ENCODE peak calls at places on chromosomes 5 and 9, in seven cellular contexts. X is endothelial cell, G is prostate gland, E is GM13977, S is astrocyte, V is progenitor cell of endocrine pancreas, I is PC-3. O is an unnamed sample.

GRCh38 chr5:76351577-76351976 is 51.5 kb upstream of the IQGAP2 start:
- DNase-seq in G (no peak), E (peak), S (no peak), X (no peak), I (no peak), V (no peak), O (no peak)

GRCh38 chr9:128636024-128636390 is 20.6 kb downstream of the DYNC2I2 start:
- DNase-seq in E (no peak), S (no peak), X (peak), V (no peak), I (peak), G (peak), O (no peak)

GRCh38 chr9:4547016-4547415 is 56.7 kb downstream of the SLC1A1 start:
- DNase-seq in X (no peak), G (no peak), S (peak), E (no peak), I (no peak), V (no peak), O (no peak)

GRCh38 chr5:139668064-139668880 is 20.1 kb downstream of the CXXC5 start:
- DNase-seq in I (peak), V (no peak), G (no peak), S (no peak), X (peak), E (peak), O (peak)

GRCh38 chr9:123957731-123958130 is 27.8 kb upstream of the DENND1A start:
- DNase-seq in X (no peak), I (no peak), G (no peak), S (no peak), V (no peak), E (no peak), O (no peak)

GRCh38 chr5:178120661-178121357 is 7.5 kb downstream of the N4BP3 start:
- DNase-seq in E (peak), X (no peak), S (peak), I (peak), G (peak), V (peak), O (peak)

GRCh38 chr9:131744715-131745201 is 4.9 kb upstream of the RAPGEF1 start:
- DNase-seq in X (no peak), S (no peak), E (no peak), V (no peak), G (no peak), I (no peak), O (no peak)

GRCh38 chr5:173718469-173718868 is 102.0 kb upstream of the BOD1 start:
- DNase-seq in V (no peak), X (no peak), S (no peak), I (no peak), E (no peak), G (no peak), O (no peak)

GRCh38 chr5:13276143-13276542 is 668.3 kb downstream of the DNAH5 start:
- DNase-seq in E (no peak), S (peak), I (peak), G (no peak), V (no peak), X (no peak), O (no peak)

GRCh38 chr9:131281119-131281965 is 5.0 kb upstream of the FAM78A start:
- DNase-seq in G (no peak), E (no peak), V (no peak), X (no peak), S (no peak), I (no peak), O (no peak)

GRCh38 chr9:81619353-81620008 is 69.9 kb downstream of the TLE1 start:
- DNase-seq in X (no peak), V (no peak), I (no peak), S (peak), E (no peak), G (no peak), O (no peak)

GRCh38 chr5:72366324-72366976 is 46.3 kb downstream of the PTCD2 start:
- DNase-seq in V (peak), S (peak), G (peak), X (peak), E (peak), I (peak), O (peak)

GRCh38 chr9:113708821-113709713 is 167.0 kb upstream of the ZNF618 start:
- DNase-seq in X (no peak), S (no peak), I (no peak), G (peak), V (no peak), E (no peak), O (no peak)

GRCh38 chr9:112348993-112349333 is 15.5 kb upstream of the PTBP3 start:
- DNase-seq in V (no peak), E (no peak), I (no peak), G (no peak), S (no peak), X (no peak), O (no peak)

GRCh38 chr5:91151947-91152346 is 231.2 kb downstream of the ARRDC3 start:
- DNase-seq in S (peak), V (no peak), G (peak), E (no peak), I (peak), X (no peak), O (no peak)

GRCh38 chr5:172234031-172234430 is 40.1 kb downstream of the EFCAB9 start:
- DNase-seq in E (no peak), S (no peak), I (no peak), G (no peak), V (no peak), X (no peak), O (no peak)

GRCh38 chr9:131635285-131635684 is 90.0 kb downstream of the PRRT1B start:
- DNase-seq in V (peak), G (peak), X (peak), E (peak), S (peak), I (peak), O (peak)

GRCh38 chr9:117074782-117075510 is 339.9 kb downstream of the ASTN2 start:
- DNase-seq in I (no peak), X (no peak), G (no peak), V (no peak), S (no peak), E (no peak), O (no peak)

GRCh38 chr9:124264812-124265211 is 7.1 kb downstream of the NEK6 start:
- DNase-seq in G (peak), I (no peak), V (no peak), X (no peak), S (peak), E (peak), O (no peak)

GRCh38 chr9:108316633-108317032 is 539.2 kb downstream of the ACTL7B start:
- DNase-seq in G (no peak), V (no peak), X (no peak), I (no peak), S (no peak), E (no peak), O (no peak)

GRCh38 chr9:100167176-100167575 is 68.1 kb downstream of the INVS start:
- DNase-seq in E (no peak), V (no peak), G (no peak), S (peak), I (no peak), X (no peak), O (no peak)

GRCh38 chr5:168284809-168285208 is 6.6 kb upstream of the WWC1 start:
- DNase-seq in V (no peak), I (no peak), S (no peak), X (no peak), E (no peak), G (no peak), O (no peak)

GRCh38 chr5:116455061-116455460 is 119.6 kb downstream of the SEMA6A start:
- DNase-seq in E (no peak), V (no peak), S (peak), X (no peak), G (no peak), I (no peak), O (no peak)

GRCh38 chr5:9245071-9245470 is 300.8 kb downstream of the SEMA5A start:
- DNase-seq in I (peak), X (no peak), S (peak), E (no peak), G (no peak), V (no peak), O (no peak)

GRCh38 chr9:10366171-10366779 is 246.5 kb downstream of the PTPRD start:
- DNase-seq in V (no peak), E (peak), S (peak), X (peak), I (peak), G (peak), O (no peak)

GRCh38 chr9:6106576-6107339 is 91.3 kb upstream of the RANBP6 start:
- DNase-seq in I (peak), E (peak), V (no peak), S (no peak), X (peak), G (no peak), O (no peak)

GRCh38 chr5:77923666-77924065 is 147.5 kb upstream of the TBCA start:
- DNase-seq in I (no peak), V (no peak), S (no peak), X (no peak), G (no peak), E (no peak), O (no peak)
- TF ChIP-seq CTCF in I (no peak), V (no peak), S (no peak), X (no peak), G (no peak), E (no peak), O (no peak)

DNA sequence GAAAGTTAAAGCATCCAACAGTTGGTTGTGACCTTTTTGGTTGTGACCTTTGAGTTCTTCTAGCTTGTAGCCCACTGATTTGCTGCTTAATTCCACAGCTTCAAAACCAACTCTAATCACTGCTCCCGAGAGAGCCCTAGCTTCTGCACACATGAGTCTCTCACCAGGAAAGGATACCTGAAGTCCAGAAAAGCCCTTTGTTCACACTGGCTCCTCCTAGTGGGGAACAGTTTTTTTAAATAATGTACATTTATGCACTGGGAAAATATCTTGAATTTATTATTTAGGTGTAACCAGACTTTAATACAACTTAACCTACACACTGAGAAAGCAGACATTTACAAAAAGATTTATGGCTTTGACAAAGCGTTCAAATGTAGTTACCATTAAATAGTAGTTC is 120.2 kb upstream of the CCDC152 start:
- DNase-seq in S (no peak), E (no peak), G (no peak), I (peak), X (no peak), V (no peak), O (no peak)
- TF ChIP-seq CTCF in S (no peak), E (peak), G (no peak), I (peak), X (peak), V (peak), O (no peak)

GRCh38 chr9:86134361-86134760 is 35.0 kb upstream of the GOLM1 start:
- DNase-seq in S (no peak), V (no peak), I (no peak), E (no peak), G (no peak), X (no peak), O (no peak)

DNA sequence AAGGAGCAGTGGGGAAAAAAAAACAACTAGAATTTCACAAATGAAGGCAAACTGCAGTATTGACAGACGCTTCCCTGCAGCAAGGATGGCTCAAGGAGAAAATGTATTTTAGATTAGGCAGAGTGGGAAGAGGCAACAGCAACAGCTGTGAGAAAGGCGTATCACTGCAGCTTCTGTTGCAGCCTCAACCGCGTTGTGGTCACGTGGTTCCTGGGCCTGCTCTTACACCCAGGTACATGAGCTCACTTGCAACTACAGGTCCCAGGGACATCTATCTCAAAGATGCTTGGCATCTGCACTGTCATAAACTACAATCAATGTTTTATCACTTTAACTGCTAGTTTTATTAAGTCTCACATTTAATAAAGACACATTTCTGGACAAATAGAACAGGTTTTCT is 36.0 kb upstream of the GOLM1 start:
- DNase-seq in I (no peak), G (no peak), E (no peak), X (no peak), S (no peak), V (no peak), O (peak)
- TF ChIP-seq CTCF in I (no peak), G (no peak), E (no peak), X (no peak), S (no peak), V (no peak), O (no peak)

GRCh38 chr9:133419005-133419404 is 1.2 kb upstream of the REXO4 start:
- DNase-seq in X (no peak), I (no peak), E (no peak), S (no peak), V (no peak), G (no peak), O (no peak)
- TF ChIP-seq CTCF in X (no peak), I (no peak), E (no peak), S (no peak), V (no peak), G (no peak), O (no peak)

DNA sequence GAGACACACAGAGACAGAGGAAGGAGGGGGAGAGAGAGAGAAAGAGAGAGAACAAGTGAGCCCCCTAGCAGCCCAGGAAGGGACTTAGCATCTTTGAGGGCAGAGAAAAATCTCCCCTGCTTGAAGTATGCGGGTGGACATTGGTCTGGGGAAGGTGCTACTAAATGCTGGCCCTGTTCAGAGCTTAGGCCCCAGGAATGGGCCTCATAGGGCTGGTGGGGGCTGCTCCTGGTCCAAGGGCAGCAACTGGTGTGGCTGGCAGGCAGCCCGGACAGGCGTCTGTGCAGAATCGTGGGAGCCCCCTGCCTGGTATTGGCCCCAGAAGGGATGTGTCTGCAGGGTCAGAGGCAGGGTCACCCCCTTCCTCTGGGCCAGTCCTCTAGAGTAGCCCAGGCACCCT is 47.8 kb upstream of the SUSD3 start:
- DNase-seq in V (no peak), X (no peak), S (no peak), I (no peak), E (no peak), G (no peak), O (no peak)
- TF ChIP-seq CTCF in V (no peak), X (no peak), S (no peak), I (no peak), E (no peak), G (no peak), O (no peak)

DNA sequence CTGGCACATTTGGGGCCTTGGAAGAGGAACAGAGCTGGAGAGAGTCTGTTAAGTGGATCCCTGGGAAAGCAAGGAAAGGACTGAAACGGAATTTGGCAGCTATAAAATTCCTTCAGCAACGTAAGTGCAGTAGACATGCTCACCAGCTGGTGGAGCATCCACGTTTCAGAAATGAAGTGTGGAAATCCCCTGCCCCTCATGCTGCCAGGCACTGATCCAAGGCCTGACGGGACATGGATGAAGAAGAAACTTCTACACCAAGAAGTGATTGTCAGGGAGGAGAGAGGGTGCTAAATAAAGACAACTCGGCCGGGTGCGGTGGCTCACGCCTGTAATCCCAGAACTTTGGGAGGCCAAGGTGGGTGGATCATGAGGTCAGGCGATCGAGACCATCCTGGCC is 209.3 kb downstream of the ROR2 start:
- DNase-seq in E (no peak), I (peak), S (peak), X (no peak), V (no peak), G (no peak), O (no peak)
- TF ChIP-seq CTCF in E (no peak), I (no peak), S (no peak), X (no peak), V (no peak), G (no peak), O (no peak)

GRCh38 chr5:2849429-2849828 is 98.0 kb upstream of the IRX2 start:
- DNase-seq in E (no peak), V (no peak), S (no peak), G (no peak), X (no peak), I (no peak), O (no peak)

GRCh38 chr5:2852446-2852845 is 101.0 kb upstream of the IRX2 start:
- DNase-seq in V (no peak), E (no peak), S (no peak), I (no peak), G (no peak), X (no peak), O (no peak)

GRCh38 chr5:2847608-2848007 is 96.1 kb upstream of the IRX2 start:
- DNase-seq in I (no peak), X (no peak), V (no peak), E (no peak), G (no peak), S (no peak), O (no peak)

GRCh38 chr5:2851895-2852294 is 100.4 kb upstream of the IRX2 start:
- DNase-seq in G (no peak), V (no peak), I (no peak), X (no peak), S (no peak), E (no peak), O (no peak)

DNA sequence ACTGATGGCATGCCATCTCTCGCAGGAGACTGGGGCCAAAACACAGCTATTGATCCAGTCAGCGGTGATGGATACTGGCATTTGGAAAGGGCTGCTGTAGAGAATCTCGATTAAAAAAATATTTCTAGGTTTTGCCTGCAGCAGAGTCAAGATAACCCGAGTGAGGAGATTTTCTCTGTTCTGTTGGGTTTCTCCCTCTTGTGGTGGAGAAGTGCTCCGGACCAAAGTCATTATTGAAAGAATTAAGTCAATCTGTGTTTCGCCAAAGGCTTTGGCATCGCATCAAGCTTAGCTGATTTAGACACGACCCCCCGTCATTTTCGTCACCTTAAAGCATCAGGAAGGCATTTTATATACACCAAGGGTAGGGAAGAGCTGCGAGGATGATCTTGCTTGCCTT is 97.2 kb upstream of the IRX2 start:
- DNase-seq in G (no peak), X (no peak), E (no peak), I (peak), V (no peak), S (no peak), O (no peak)
- TF ChIP-seq CTCF in G (no peak), X (no peak), E (no peak), I (peak), V (peak), S (no peak), O (no peak)

GRCh38 chr5:1436681-1437080 is 8.6 kb downstream of the SLC6A3 start:
- DNase-seq in S (no peak), G (no peak), X (no peak), V (no peak), E (no peak), I (no peak), O (no peak)

GRCh38 chr5:1437876-1438559 is 7.2 kb downstream of the SLC6A3 start:
- DNase-seq in G (no peak), E (no peak), X (no peak), S (no peak), V (no peak), I (no peak), O (no peak)

GRCh38 chr5:1438871-1439270 is 6.4 kb downstream of the SLC6A3 start:
- DNase-seq in G (no peak), S (no peak), V (no peak), X (no peak), E (no peak), I (no peak), O (no peak)

GRCh38 chr5:1436036-1436435 is 9.2 kb downstream of the SLC6A3 start:
- DNase-seq in S (no peak), V (no peak), E (no peak), X (no peak), I (no peak), G (no peak), O (no peak)

DNA sequence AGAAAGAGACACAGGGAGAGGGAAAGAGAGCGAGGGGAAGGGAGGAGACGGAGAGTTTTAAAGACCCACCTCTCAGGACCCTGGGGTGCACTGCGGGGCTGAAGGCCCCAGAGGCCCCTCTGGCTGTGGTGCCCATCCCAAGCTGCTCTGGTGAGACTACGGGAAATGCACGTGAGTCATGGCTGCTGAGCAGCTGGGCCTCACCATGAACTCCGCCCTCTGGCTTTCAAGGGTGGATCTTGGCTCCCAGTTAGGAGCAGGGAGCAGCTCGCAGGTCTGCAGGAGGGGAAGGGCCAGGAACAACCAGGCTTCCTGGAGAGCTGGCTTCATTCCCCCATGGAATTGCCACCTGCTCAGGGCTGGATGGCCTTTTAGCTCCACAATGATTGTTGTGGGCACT is 7.8 kb downstream of the SLC6A3 start:
- DNase-seq in I (peak), G (no peak), X (no peak), E (no peak), V (no peak), S (no peak), O (no peak)
- TF ChIP-seq CTCF in I (no peak), G (no peak), X (no peak), E (no peak), V (no peak), S (no peak), O (no peak)